ENCODE peak calls at places on chromosomes 16 and 17, in six cellular contexts. M is LoVo, Q is dorsolateral prefrontal cortex, P is NCI-H748 treated with DMSO at 0.1 percent for 48 hours, A is HEK293T, K is NCI-H510A treated with DMSO at 0.1 percent for 48 hours. S is an unnamed sample.

GRCh38 chr16:15434425-15435215 is at the start of gene BMERB1:
- DNase-seq in M (no peak), Q (peak), P (peak), A (peak), K (peak), S (peak)

GRCh38 chr17:68054296-68054900 is 18.9 kb downstream of the KPNA2 start:
- DNase-seq in M (no peak), Q (no peak), P (no peak), A (no peak), K (no peak), S (no peak)

GRCh38 chr17:55496094-55496881 is 15.0 kb downstream of the SMIM36 start:
- DNase-seq in M (no peak), Q (no peak), P (no peak), A (no peak), K (no peak), S (peak)

GRCh38 chr17:78802008-78802407 is 19.9 kb upstream of the CYTH1 start:
- DNase-seq in M (no peak), Q (no peak), P (no peak), A (no peak), K (no peak), S (no peak)

GRCh38 chr17:11430766-11431165 is 167.5 kb upstream of the DNAH9 start:
- DNase-seq in M (no peak), Q (no peak), P (no peak), A (no peak), K (no peak), S (no peak)

GRCh38 chr16:324451-325334 is 27.8 kb downstream of the AXIN1 start:
- DNase-seq in M (no peak), Q (no peak), P (no peak), A (peak), K (no peak), S (no peak)

GRCh38 chr17:72858826-72859495 is 233.5 kb downstream of the SLC39A11 start:
- DNase-seq in M (no peak), Q (no peak), P (no peak), A (no peak), K (no peak), S (no peak)

GRCh38 chr17:4488989-4489595 is 9.6 kb upstream of the SPNS2 start:
- DNase-seq in M (no peak), Q (no peak), P (no peak), A (no peak), K (no peak), S (peak)

GRCh38 chr17:59093702-59094231 is 12.9 kb downstream of the TRIM37 start:
- DNase-seq in M (peak), Q (no peak), P (no peak), A (peak), K (no peak), S (peak)

GRCh38 chr16:12081048-12081404 is 104.5 kb downstream of the SNX29 start:
- DNase-seq in M (no peak), Q (no peak), P (no peak), A (no peak), K (no peak), S (no peak)

GRCh38 chr17:50266384-50267073 is 7.7 kb upstream of the TMEM92 start:
- DNase-seq in M (no peak), Q (no peak), P (no peak), A (no peak), K (peak), S (no peak)

GRCh38 chr16:49213594-49213993 is 68.0 kb downstream of the CBLN1 start:
- DNase-seq in M (no peak), Q (no peak), P (no peak), A (no peak), K (no peak), S (no peak)

GRCh38 chr17:31525801-31526549 is 134.5 kb downstream of the RAB11FIP4 start:
- DNase-seq in M (no peak), Q (no peak), P (no peak), A (peak), K (no peak), S (no peak)

GRCh38 chr16:49503242-49504022 is 129.8 kb downstream of the C16orf78 start:
- DNase-seq in M (no peak), Q (no peak), P (no peak), A (no peak), K (no peak), S (no peak)

GRCh38 chr17:74870512-74870911 is 2.3 kb downstream of the FDXR start:
- DNase-seq in M (no peak), Q (no peak), P (no peak), A (no peak), K (no peak), S (no peak)

GRCh38 chr17:56213031-56213430 is 59.8 kb downstream of the ANKFN1 start:
- DNase-seq in M (no peak), Q (no peak), P (no peak), A (no peak), K (no peak), S (no peak)

GRCh38 chr17:81902653-81903414 is 796 bp downstream of the NPB start:
- DNase-seq in M (no peak), Q (no peak), P (no peak), A (no peak), K (no peak), S (no peak)

GRCh38 chr17:49762148-49762941 is 1.6 kb downstream of the FAM117A start:
- DNase-seq in M (no peak), Q (no peak), P (no peak), A (no peak), K (no peak), S (no peak)

GRCh38 chr17:8466873-8467272 is 31.2 kb downstream of the NDEL1 start:
- DNase-seq in M (no peak), Q (no peak), P (no peak), A (no peak), K (no peak), S (no peak)

GRCh38 chr16:2335286-2335895 is 5.1 kb downstream of the ABCA3 start:
- DNase-seq in M (no peak), Q (no peak), P (no peak), A (no peak), K (no peak), S (no peak)

GRCh38 chr17:63519972-63520882 is 2.9 kb upstream of the KCNH6 start:
- DNase-seq in M (peak), Q (no peak), P (peak), A (no peak), K (peak), S (no peak)